ENCODE peak calls at places on chromosomes 6 and 20, in six cellular contexts. S is left ventricle myocardium inferior; Z is MM.1S; O is naive thymus-derived CD4-positive, alpha-beta T cell; P is CD8-positive, alpha-beta T cell; E is tibial artery. I is an unnamed sample. For H3K4me1, the result is how much of the 10 kb centered on the place peaks cover.

GRCh38 chr20:64044484-64045247 is 4.8 kb downstream of the SOX18 start:
- DNase-seq in S (no peak), Z (no peak), O (no peak), P (no peak), E (no peak), I (no peak)

GRCh38 chr20:40467703-40468411 is 221.2 kb downstream of the MAFB start:
- DNase-seq in S (no peak), Z (no peak), O (no peak), P (no peak), E (no peak), I (no peak)

GRCh38 chr20:60937581-60937980 is 314.5 kb upstream of the CDH4 start:
- DNase-seq in S (no peak), Z (no peak), O (no peak), P (no peak), E (no peak), I (no peak)

GRCh38 chr20:59822291-59823029 is 111.0 kb downstream of the SYCP2 start:
- DNase-seq in S (no peak), Z (no peak), O (no peak), P (no peak), E (peak), I (no peak)

GRCh38 chr6:119314894-119315272 is 34.7 kb downstream of the MAN1A1 start:
- DNase-seq in S (no peak), Z (no peak), O (no peak), P (no peak), E (no peak), I (no peak)

GRCh38 chr20:62080249-62080993 is 14.7 kb upstream of the TAF4 start:
- DNase-seq in S (no peak), Z (no peak), O (no peak), P (no peak), E (no peak), I (no peak)

GRCh38 chr6:15423286-15423957 is 177.6 kb downstream of the JARID2 start:
- DNase-seq in S (no peak), Z (no peak), O (no peak), P (no peak), E (no peak), I (no peak)

GRCh38 chr6:107418118-107418517 is 41.2 kb downstream of the PDSS2 start:
- DNase-seq in S (no peak), Z (peak), O (no peak), P (no peak), E (no peak), I (no peak)

GRCh38 chr6:96613291-96613999 is 50.5 kb downstream of the FHL5 start:
- DNase-seq in S (no peak), Z (no peak), O (no peak), P (no peak), E (no peak), I (no peak)

GRCh38 chr6:57193177-57193576 is 21.1 kb downstream of the BAG2 start:
- DNase-seq in S (no peak), Z (no peak), O (no peak), P (no peak), E (no peak), I (no peak)

GRCh38 chr6:107713214-107713962 is 110.7 kb downstream of the SCML4 start:
- DNase-seq in S (no peak), Z (no peak), O (peak), P (no peak), E (no peak), I (no peak)

GRCh38 chr20:59071224-59071623 is 28.6 kb upstream of the PRELID3B start:
- DNase-seq in S (no peak), Z (no peak), O (no peak), P (no peak), E (no peak), I (no peak)

GRCh38 chr20:45409531-45410272 is 1.6 kb downstream of the DBNDD2 start:
- DNase-seq in S (no peak), Z (no peak), O (no peak), P (no peak), E (no peak), I (no peak)
- H3K4me1 ChIP-seq in S (half or more), Z (under half), O (under half), P (under half), E (under half), I (under half)

GRCh38 chr6:102154176-102154575 is 760.7 kb downstream of the GRIK2 start:
- DNase-seq in S (no peak), Z (no peak), O (no peak), P (no peak), E (no peak), I (no peak)

GRCh38 chr6:102154874-102155273 is 761.4 kb downstream of the GRIK2 start:
- DNase-seq in S (no peak), Z (no peak), O (no peak), P (no peak), E (no peak), I (no peak)

DNA sequence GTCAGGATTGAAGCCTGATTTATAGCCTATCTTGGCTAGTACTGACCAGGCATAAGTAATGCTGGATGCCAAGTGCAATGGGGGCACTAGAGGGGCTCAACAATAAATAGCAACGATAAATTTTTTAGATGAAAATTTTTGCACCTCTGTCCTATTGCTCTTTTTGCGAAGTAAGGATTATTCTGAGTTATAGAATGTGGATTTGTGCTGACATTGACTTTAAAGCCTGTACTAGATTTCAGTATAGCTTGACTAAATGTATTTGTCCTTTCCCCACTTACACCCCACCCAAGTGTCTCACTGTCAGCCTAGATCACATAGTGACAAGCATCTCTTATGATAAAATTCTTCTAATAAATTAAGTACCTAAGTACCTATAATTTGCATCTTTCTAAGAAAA is 757.0 kb downstream of the GRIK2 start:
- DNase-seq in S (no peak), Z (no peak), O (no peak), P (no peak), E (no peak), I (no peak)
- H3K4me1 ChIP-seq in S (under half), Z (under half), O (under half), P (under half), E (under half), I (under half)

DNA sequence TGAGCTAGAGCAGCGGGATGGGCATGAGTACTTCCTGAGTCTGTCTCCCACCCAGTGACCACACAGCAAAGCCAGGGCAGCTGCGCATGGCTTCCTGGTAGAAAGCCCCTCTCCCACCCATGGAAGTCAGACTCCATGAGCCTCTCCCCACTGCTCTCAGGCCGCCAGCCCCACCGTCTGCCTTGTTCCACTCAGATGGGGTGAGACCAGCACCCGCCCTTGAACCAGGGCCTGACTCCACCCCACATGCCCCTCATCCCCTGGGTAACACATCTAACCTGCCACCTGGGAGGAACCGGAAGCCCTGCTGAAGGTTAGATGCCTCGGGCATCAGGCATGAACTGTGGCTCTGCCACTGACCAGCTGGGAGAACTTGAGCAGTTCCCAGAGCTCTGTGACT is 227.8 kb downstream of the NRN1 start:
- DNase-seq in S (no peak), Z (no peak), O (no peak), P (no peak), E (no peak), I (no peak)
- H3K4me1 ChIP-seq in S (under half), Z (under half), O (under half), P (under half), E (under half), I (under half)

DNA sequence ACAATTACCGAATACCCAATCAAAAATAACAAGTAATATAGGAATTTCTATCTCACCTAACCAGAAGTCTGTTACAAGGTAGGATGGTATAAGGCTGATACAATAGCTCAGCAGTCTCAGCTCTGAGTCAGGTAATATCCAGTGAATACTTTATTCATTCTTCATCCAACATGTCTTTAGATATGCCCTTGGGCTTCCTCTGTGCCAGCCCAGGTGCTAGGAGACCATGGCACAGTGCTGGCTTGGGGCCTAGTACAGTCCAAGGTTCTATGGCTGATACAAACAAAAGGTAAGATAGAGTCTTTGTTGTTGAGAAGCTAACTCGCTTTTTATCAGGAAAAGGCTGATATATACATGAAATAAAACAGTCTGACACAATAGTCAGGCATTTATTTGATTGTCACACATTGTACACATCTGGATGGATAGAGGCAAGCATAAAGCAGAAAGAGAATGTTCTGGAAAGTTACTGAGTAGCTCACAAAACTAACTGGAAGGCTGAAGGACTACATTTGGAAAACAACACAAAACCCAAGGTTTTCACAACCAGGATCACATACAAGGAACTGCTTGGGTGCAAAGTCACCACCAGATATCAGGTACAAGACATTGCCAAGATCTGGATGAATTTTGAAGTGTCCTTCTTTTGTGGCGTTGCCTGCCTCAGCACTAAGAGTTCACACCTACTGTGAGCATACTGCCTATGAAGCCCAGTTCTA is 110.4 kb upstream of the SCAF8 start:
- DNase-seq in S (no peak), Z (no peak), O (no peak), P (no peak), E (no peak), I (no peak)
- H3K4me1 ChIP-seq in S (under half), Z (under half), O (under half), P (under half), E (under half), I (under half)

GRCh38 chr6:166608819-166609218 is 18.2 kb downstream of the RPS6KA2 start:
- DNase-seq in S (no peak), Z (no peak), O (no peak), P (no peak), E (no peak), I (no peak)
- H3K4me1 ChIP-seq in S (under half), Z (under half), O (under half), P (under half), E (under half), I (under half)

GRCh38 chr6:43491750-43492661 is 14.6 kb downstream of the TJAP1 start:
- DNase-seq in S (peak), Z (no peak), O (no peak), P (no peak), E (peak), I (peak)
- H3K4me1 ChIP-seq in S (under half), Z (under half), O (under half), P (under half), E (under half), I (under half)

GRCh38 chr6:322940-323729 is 30.8 kb downstream of the DUSP22 start:
- DNase-seq in S (no peak), Z (peak), O (no peak), P (no peak), E (no peak), I (no peak)

GRCh38 chr6:320351-321157 is 28.3 kb downstream of the DUSP22 start:
- DNase-seq in S (no peak), Z (no peak), O (no peak), P (no peak), E (no peak), I (no peak)

GRCh38 chr6:319177-320131 is 27.2 kb downstream of the DUSP22 start:
- DNase-seq in S (no peak), Z (peak), O (no peak), P (no peak), E (no peak), I (no peak)

GRCh38 chr6:322205-322930 is 30.1 kb downstream of the DUSP22 start:
- DNase-seq in S (no peak), Z (peak), O (no peak), P (no peak), E (no peak), I (no peak)

GRCh38 chr6:321158-321438 is 28.8 kb downstream of the DUSP22 start:
- DNase-seq in S (no peak), Z (no peak), O (no peak), P (no peak), E (no peak), I (no peak)
- H3K4me1 ChIP-seq in S (under half), Z (half or more), O (under half), P (under half), E (under half), I (under half)

DNA sequence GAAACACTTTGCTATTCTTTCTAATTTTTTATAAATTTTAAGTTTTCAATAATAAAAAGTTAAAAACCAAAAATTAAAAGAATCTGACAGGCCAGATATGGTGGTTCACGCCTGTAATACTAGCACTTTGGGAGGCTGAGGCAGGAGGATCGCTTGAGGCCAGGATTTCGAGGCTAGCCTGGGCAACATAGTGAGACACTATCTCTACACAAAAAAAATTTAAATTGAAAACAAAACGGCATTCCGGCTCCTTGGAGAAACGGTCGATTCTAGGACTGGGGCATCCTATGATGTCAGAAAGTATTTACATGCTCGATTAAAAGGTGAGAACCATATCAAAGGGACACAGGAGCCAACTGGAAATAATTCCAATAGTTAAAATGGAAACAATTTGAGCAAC is 21.1 kb downstream of the HLA-E start:
- DNase-seq in S (no peak), Z (no peak), O (no peak), P (no peak), E (no peak), I (no peak)
- H3K4me1 ChIP-seq in S (under half), Z (under half), O (half or more), P (half or more), E (under half), I (under half)

I was measured in breast epithelium.